ENCODE peak calls at places on chromosomes 6 and 20, in five cellular contexts. Y is A549, M is IMR-90, U is GM12878, P is K562. V is an unnamed sample.

GRCh38 chr6:55882731-55883595 is 7.6 kb upstream of the BMP5 start:
- DNase-seq in Y (no peak), P (no peak), M (peak), U (no peak), V (no peak)

GRCh38 chr6:7542065-7542877 is 800 bp downstream of the DSP start:
- DNase-seq in P (no peak), U (no peak), M (no peak), Y (peak), V (peak)

GRCh38 chr6:123393333-123393732 is 243.4 kb downstream of the TRDN start:
- DNase-seq in Y (no peak), M (no peak), U (no peak), P (no peak), V (no peak)

GRCh38 chr20:62797671-62798532 is 1.6 kb downstream of the MRGBP start:
- DNase-seq in U (no peak), Y (no peak), P (no peak), M (no peak), V (no peak)

GRCh38 chr20:2701671-2702081 is 9.1 kb downstream of the EBF4 start:
- DNase-seq in Y (no peak), M (no peak), U (no peak), P (no peak), V (no peak)

GRCh38 chr6:119445666-119446622 is 96.4 kb upstream of the MAN1A1 start:
- DNase-seq in M (peak), P (peak), U (no peak), Y (no peak), V (no peak)

GRCh38 chr6:157374889-157375443 is 6.0 kb upstream of the ZDHHC14 start:
- DNase-seq in U (no peak), M (no peak), P (no peak), Y (no peak), V (no peak)

GRCh38 chr6:41730531-41731436 is 4.6 kb downstream of the TFEB start:
- DNase-seq in M (no peak), U (no peak), P (no peak), Y (no peak), V (peak)

GRCh38 chr6:145631374-145631773 is 103.9 kb downstream of the EPM2A start:
- DNase-seq in M (no peak), U (no peak), Y (no peak), P (no peak), V (no peak)

GRCh38 chr20:51639206-51639832 is 96.8 kb upstream of the NFATC2 start:
- DNase-seq in Y (peak), U (no peak), M (peak), P (peak), V (peak)

GRCh38 chr20:48817367-48818030 is 10.3 kb downstream of the PREX1 start:
- DNase-seq in M (no peak), P (no peak), U (no peak), Y (no peak), V (no peak)

GRCh38 chr6:33787954-33788693 is 806 bp downstream of the LEMD2 start:
- DNase-seq in P (peak), U (peak), M (peak), Y (peak), V (peak)

GRCh38 chr6:121780325-121781313 is 345.2 kb downstream of the GJA1 start:
- DNase-seq in U (no peak), Y (peak), P (no peak), M (peak), V (no peak)

GRCh38 chr20:57390604-57391438 is at the start of gene RBM38:
- DNase-seq in U (no peak), P (peak), Y (peak), M (peak), V (peak)

GRCh38 chr6:88633782-88634181 is 329.6 kb downstream of the RNGTT start:
- DNase-seq in M (no peak), U (no peak), P (no peak), Y (no peak), V (no peak)

GRCh38 chr6:24504642-24505586 is 10.1 kb downstream of the ALDH5A1 start:
- DNase-seq in Y (no peak), P (no peak), U (no peak), M (no peak), V (peak)

GRCh38 chr6:135996668-135997067 is 145.2 kb downstream of the PDE7B start:
- DNase-seq in M (no peak), P (no peak), U (no peak), Y (no peak), V (no peak)

GRCh38 chr6:127938701-127939100 is 37.8 kb upstream of the THEMIS start:
- DNase-seq in U (no peak), M (peak), P (no peak), Y (no peak), V (no peak)

GRCh38 chr6:97923249-97923648 is 640.2 kb upstream of the MMS22L start:
- DNase-seq in Y (no peak), M (no peak), P (no peak), U (no peak), V (no peak)

GRCh38 chr6:101268541-101268940 is 125.0 kb upstream of the GRIK2 start:
- DNase-seq in M (no peak), P (no peak), Y (no peak), U (no peak), V (no peak)

GRCh38 chr6:90703383-90703782 is 116.5 kb upstream of the MAP3K7 start:
- DNase-seq in P (no peak), U (no peak), Y (no peak), M (no peak), V (no peak)

GRCh38 chr20:29689411-29690225 is 1567.8 kb upstream of the DEFB115 start:
- DNase-seq in P (peak), M (no peak), Y (no peak), U (no peak), V (peak)

GRCh38 chr20:44187763-44188709 is 1.0 kb upstream of the JPH2 start:
- DNase-seq in P (no peak), U (no peak), M (peak), Y (no peak), V (no peak)

GRCh38 chr20:57409672-57410397 is 18.6 kb downstream of the RBM38 start:
- DNase-seq in M (no peak), Y (no peak), P (peak), U (no peak), V (no peak)

GRCh38 chr6:104459543-104459942 is 400.2 kb downstream of the HACE1 start:
- DNase-seq in Y (no peak), P (no peak), M (no peak), U (peak), V (no peak)

GRCh38 chr6:136920216-136920857 is 1.8 kb upstream of the SLC35D3 start:
- DNase-seq in M (no peak), P (no peak), U (no peak), Y (no peak), V (peak)

GRCh38 chr6:100281471-100281878 is 183.2 kb downstream of the SIM1 start:
- DNase-seq in M (no peak), Y (no peak), P (peak), U (no peak), V (peak)

GRCh38 chr20:16385891-16386290 is 187.4 kb downstream of the KIF16B start:
- DNase-seq in P (no peak), U (no peak), Y (no peak), M (no peak), V (no peak)

GRCh38 chr20:63453029-63453523 is 19.4 kb downstream of the KCNQ2 start:
- DNase-seq in Y (peak), P (peak), U (no peak), M (no peak), V (peak)

GRCh38 chr6:71287926-71288227 is 734 bp upstream of the OGFRL1 start:
- DNase-seq in M (no peak), P (no peak), Y (no peak), U (peak), V (no peak)

GRCh38 chr6:162195441-162195840 is 532.1 kb downstream of the PRKN start:
- DNase-seq in P (no peak), Y (no peak), M (no peak), U (no peak), V (peak)

GRCh38 chr20:47359533-47360206 is 3.2 kb upstream of the ZMYND8 start:
- DNase-seq in M (no peak), U (no peak), P (no peak), Y (no peak), V (no peak)

GRCh38 chr6:75126518-75126917 is 79.3 kb downstream of the COL12A1 start:
- DNase-seq in U (no peak), M (no peak), P (no peak), Y (no peak), V (no peak)

GRCh38 chr6:117600008-117600743 is 2.1 kb downstream of the GOPC start:
- DNase-seq in P (peak), Y (no peak), M (peak), U (no peak), V (no peak)

GRCh38 chr6:149456311-149457021 is 28.3 kb downstream of the ZC3H12D start:
- DNase-seq in P (peak), U (no peak), Y (no peak), M (no peak), V (no peak)

GRCh38 chr6:136020691-136021090 is 169.2 kb downstream of the PDE7B start:
- DNase-seq in P (no peak), M (no peak), U (no peak), Y (no peak), V (no peak)

GRCh38 chr6:143677891-143678737 is at the start of gene PHACTR2:
- DNase-seq in U (no peak), Y (peak), P (peak), M (peak), V (peak)

GRCh38 chr6:36418558-36418957 is 24.1 kb downstream of the PXT1 start:
- DNase-seq in M (no peak), Y (no peak), P (no peak), U (no peak), V (no peak)
- TF ChIP-seq RCOR1 in M (no peak), Y (no peak), P (no peak), U (no peak), V (no peak)

DNA sequence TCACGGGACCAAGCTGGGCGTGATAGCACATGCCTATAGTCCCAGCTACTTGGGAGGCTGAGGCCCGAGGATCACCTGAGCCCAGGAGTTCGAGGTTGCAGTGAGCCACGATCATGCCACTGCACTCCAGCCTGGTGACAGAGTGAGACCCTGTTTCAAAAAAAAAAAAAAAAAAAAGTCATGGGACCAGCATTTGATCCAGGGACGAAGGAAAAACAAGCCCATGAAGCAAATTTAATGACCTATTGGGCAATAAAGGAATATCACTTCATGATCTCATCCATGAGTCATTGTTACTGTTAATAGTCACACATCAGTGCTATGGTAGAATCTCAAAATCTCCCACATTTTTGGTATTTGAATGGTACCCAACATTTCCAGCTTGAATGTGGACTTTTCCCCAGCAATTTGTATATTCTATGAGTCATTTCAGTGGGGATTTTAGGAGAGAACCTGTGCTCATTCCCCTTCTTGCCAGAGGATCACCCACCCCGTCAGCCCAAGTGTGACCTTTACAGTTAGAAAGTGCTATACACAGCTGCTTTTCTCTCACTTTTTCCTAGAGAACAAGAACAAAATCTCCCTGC is 8.5 kb upstream of the SOD2 start:
- DNase-seq in M (peak), P (no peak), U (no peak), Y (peak), V (no peak)
- TF ChIP-seq RCOR1 in M (no peak), P (no peak), U (no peak), Y (no peak), V (no peak)

DNA sequence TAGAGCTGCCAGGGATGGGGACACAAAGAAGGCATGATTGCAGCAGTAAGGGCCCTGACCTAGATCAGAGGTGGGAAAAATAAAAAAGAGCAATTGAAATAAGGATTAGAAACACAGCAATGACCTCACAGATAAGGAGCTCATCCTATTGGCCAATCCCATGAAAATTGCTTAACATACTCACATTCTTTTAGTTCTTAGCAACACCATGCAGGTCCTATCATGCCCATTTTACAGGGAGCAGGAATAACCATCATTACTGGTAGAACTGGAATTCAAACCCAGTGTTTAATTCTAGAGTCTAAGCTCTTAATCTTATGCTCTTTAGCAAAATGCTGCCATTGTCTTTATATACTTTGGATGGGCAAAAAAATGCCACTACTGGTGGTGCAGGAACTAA is 267.7 kb downstream of the RNF144B start:
- DNase-seq in P (no peak), Y (no peak), M (no peak), U (no peak), V (no peak)
- TF ChIP-seq RCOR1 in P (no peak), Y (no peak), M (no peak), U (no peak), V (no peak)

GRCh38 chr20:37276494-37277252 is 12.8 kb upstream of the MANBAL start:
- DNase-seq in U (no peak), P (no peak), M (peak), Y (no peak), V (peak)

GRCh38 chr20:37271421-37271768 is 9.8 kb upstream of the GHRH start:
- DNase-seq in P (no peak), Y (no peak), M (no peak), U (no peak), V (no peak)

GRCh38 chr20:37273988-37274387 is 12.4 kb upstream of the GHRH start:
- DNase-seq in P (no peak), Y (no peak), M (no peak), U (no peak), V (no peak)

GRCh38 chr20:37277253-37277593 is 12.2 kb upstream of the MANBAL start:
- DNase-seq in U (no peak), P (no peak), Y (no peak), M (no peak), V (no peak)

GRCh38 chr20:37275125-37275524 is 13.5 kb upstream of the GHRH start:
- DNase-seq in P (no peak), M (no peak), U (no peak), Y (no peak), V (no peak)
- TF ChIP-seq RCOR1 in P (no peak), M (no peak), U (no peak), Y (no peak), V (no peak)

GRCh38 chr6:52790841-52791240 is 12.8 kb downstream of the GSTA1 start:
- DNase-seq in U (no peak), P (no peak), Y (no peak), M (no peak), V (no peak)
- TF ChIP-seq RCOR1 in U (no peak), P (no peak), Y (no peak), M (no peak), V (no peak)

DNA sequence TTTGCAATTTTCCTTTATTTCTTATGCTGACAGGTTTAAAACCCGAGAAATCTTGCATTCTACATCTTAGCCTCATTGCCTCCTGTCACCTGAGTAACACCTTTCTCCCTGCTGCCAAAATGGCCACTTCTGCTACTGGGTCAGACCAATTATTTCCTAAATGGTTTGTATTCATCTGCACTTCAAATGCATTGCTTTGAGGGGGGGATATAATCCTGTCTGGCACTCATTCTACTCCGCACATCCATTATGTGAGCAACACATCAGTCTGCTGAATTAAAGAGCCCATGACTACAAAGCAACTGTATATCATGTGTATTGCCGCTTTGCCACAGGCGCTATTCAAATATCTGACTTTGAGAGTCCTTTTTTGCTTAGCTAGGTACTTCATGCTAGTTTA is 141.6 kb upstream of the TSHZ2 start:
- DNase-seq in U (no peak), P (no peak), M (no peak), Y (no peak), V (no peak)
- TF ChIP-seq RCOR1 in U (no peak), P (no peak), M (no peak), Y (no peak), V (no peak)

DNA sequence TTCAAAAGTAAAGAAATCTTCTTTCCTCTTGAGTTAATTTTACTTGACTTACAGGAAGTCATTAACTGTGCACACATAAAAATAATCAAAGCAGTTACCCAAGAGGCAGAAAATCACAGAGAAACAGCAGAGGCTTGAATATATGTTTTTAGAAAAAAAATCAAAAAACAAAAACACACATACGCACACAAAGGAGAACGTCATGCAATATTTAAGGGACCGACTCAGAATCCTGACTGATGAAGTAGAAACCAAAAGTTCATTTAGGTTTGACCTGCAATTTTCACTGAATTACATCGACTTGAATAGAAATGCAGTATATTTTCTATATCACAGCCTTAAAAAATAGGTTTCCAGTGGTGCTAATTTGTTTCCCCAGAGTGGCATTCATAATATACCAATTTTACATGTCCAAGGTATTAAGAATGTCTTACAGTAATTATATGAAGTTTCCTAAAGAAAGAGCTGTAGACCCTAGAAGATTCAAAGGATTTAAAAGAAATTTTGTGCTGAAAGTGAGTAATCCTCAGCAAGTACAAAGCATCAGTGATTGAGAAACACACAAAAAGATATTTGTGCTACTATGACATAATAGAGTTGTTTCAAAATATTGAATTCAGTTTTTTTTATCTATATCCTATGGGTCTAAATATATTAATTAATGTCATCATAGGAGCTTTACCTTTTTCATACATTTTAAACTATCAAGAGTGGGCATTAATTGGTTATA is 358.5 kb upstream of the RUNX2 start:
- DNase-seq in P (no peak), M (peak), Y (no peak), U (no peak), V (no peak)
- TF ChIP-seq RCOR1 in P (no peak), M (no peak), Y (no peak), U (no peak), V (no peak)

GRCh38 chr6:12811519-12811918 is 95.0 kb downstream of the PHACTR1 start:
- DNase-seq in U (no peak), P (no peak), Y (no peak), M (no peak), V (no peak)

GRCh38 chr6:12804967-12805645 is 88.5 kb downstream of the PHACTR1 start:
- DNase-seq in M (no peak), Y (no peak), P (no peak), U (no peak), V (no peak)

GRCh38 chr6:12802440-12802839 is 85.9 kb downstream of the PHACTR1 start:
- DNase-seq in P (no peak), U (no peak), M (no peak), Y (no peak), V (no peak)

GRCh38 chr6:12803486-12803885 is 86.9 kb downstream of the PHACTR1 start:
- DNase-seq in Y (no peak), M (no peak), P (no peak), U (no peak), V (no peak)

GRCh38 chr6:12806811-12807210 is 90.2 kb downstream of the PHACTR1 start:
- DNase-seq in Y (no peak), M (no peak), U (no peak), P (no peak), V (no peak)
- TF ChIP-seq RCOR1 in Y (no peak), M (no peak), U (no peak), P (no peak), V (no peak)

V was measured in SK-N-SH.